ENCODE peak calls at places on chromosomes 5 and 9, in five cellular contexts. L is mammary epithelial cell, Y is HCT116, T is BE2C, R is endothelial cell of umbilical vein. J is an unnamed sample.

GRCh38 chr5:33888582-33888981 is 3.2 kb downstream of the ADAMTS12 start:
- DNase-seq in L (no peak), Y (no peak), T (no peak), R (no peak), J (no peak)

GRCh38 chr5:81233080-81233634 is at the start of gene CKMT2:
- DNase-seq in L (no peak), Y (no peak), T (no peak), R (peak; percentile 50), J (no peak)

GRCh38 chr9:82938426-82938825 is 124.5 kb downstream of the RASEF start:
- DNase-seq in L (no peak), Y (no peak), T (no peak), R (no peak), J (no peak)

GRCh38 chr5:132310141-132310834 is 16.1 kb downstream of the SLC22A4 start:
- DNase-seq in L (no peak), Y (no peak), T (no peak), R (peak; percentile 18), J (no peak)

GRCh38 chr9:5470816-5471215 is 20.5 kb downstream of the CD274 start:
- DNase-seq in L (no peak), Y (no peak), T (no peak), R (no peak), J (no peak)

GRCh38 chr5:39256472-39256871 is 37.1 kb upstream of the FYB1 start:
- DNase-seq in L (peak; percentile 96), Y (no peak), T (no peak), R (peak; percentile 42), J (no peak)

GRCh38 chr5:79109527-79110492 is 1.8 kb upstream of the BHMT start:
- DNase-seq in L (no peak), Y (peak; percentile 29), T (no peak), R (no peak), J (no peak)

GRCh38 chr5:15383469-15383868 is 116.5 kb upstream of the FBXL7 start:
- DNase-seq in L (no peak), Y (no peak), T (no peak), R (peak; percentile 18), J (no peak)

GRCh38 chr9:128412120-128412790 is 8.4 kb upstream of the CERCAM start:
- DNase-seq in L (no peak), Y (no peak), T (peak; percentile 87), R (peak; percentile 76), J (peak; percentile 27)

GRCh38 chr5:75054110-75054930 is 2.0 kb upstream of the GCNT4 start:
- DNase-seq in L (no peak), Y (no peak), T (no peak), R (no peak), J (no peak)

GRCh38 chr9:93194584-93194983 is 10.6 kb downstream of the WNK2 start:
- DNase-seq in L (no peak), Y (no peak), T (no peak), R (no peak), J (no peak)

GRCh38 chr5:135473956-135474670 is 22.0 kb upstream of the TIFAB start:
- DNase-seq in L (no peak), Y (no peak), T (no peak), R (no peak), J (no peak)

GRCh38 chr9:27523141-27523540 is 949 bp upstream of the IFNK start:
- DNase-seq in L (no peak), Y (no peak), T (no peak), R (no peak), J (no peak)

GRCh38 chr5:105230516-105230915 is 1667.9 kb upstream of the NUDT12 start:
- DNase-seq in L (no peak), Y (no peak), T (no peak), R (no peak), J (no peak)

GRCh38 chr9:69621735-69622460 is 50.3 kb downstream of the APBA1 start:
- DNase-seq in L (peak; percentile 17), Y (no peak), T (no peak), R (no peak), J (no peak)

GRCh38 chr5:6080436-6080835 is 297.9 kb downstream of the MED10 start:
- DNase-seq in L (no peak), Y (no peak), T (no peak), R (no peak), J (no peak)

GRCh38 chr9:20981486-20981885 is 50.0 kb downstream of the HACD4 start:
- DNase-seq in L (no peak), Y (no peak), T (no peak), R (peak; percentile 52), J (no peak)

GRCh38 chr5:180119031-180119885 is 47.7 kb upstream of the RNF130 start:
- DNase-seq in L (no peak), Y (no peak), T (no peak), R (no peak), J (peak; percentile 8)

DNA sequence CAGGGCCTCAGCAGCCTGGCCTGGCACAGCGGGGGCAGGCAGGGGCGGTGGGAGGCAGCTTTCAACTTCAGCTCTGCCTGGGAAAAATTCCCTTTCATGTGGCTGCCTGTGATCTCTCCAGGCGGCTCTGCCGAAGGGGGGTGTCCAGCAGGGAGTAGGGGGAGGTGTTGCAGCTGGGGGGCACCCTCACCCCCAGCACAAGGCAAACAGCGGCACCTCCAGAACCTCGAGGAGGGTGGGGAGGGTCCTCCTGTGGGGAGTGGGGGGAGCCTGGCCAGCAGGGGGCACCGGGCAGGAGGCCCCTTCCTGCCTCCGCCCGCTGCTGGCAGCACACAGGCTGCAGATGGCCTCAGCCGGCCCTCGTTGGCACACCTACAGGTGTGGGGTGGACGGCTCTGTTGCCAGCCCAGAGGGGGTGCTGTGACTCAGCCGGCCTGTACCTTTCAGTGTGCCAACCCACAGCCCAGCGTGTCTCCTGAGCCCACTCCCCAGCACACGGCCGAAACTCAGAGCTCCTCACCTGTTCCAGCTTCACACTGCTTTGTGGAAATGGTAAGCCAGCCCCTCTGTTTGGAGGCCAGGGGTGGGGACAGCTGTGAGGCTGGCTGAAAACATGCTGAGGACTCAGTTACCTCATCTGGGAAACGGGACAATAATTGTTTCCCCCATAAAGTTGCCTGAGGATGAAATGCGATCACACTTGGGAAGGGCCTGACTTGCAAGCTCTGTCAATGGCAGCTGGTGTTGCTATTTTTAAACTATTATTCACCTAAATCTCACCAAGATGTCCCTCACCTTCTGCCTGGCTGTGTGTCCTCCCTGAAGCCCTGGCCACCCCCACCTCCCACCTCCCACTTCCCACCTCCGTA is 37.0 kb downstream of the CXXC5 start:
- DNase-seq in L (no peak), Y (no peak), T (no peak), R (no peak), J (no peak)
- TF ChIP-seq CTCF in L (peak; percentile 4), Y (no peak), T (peak; percentile 35), R (no peak), J (no peak)

GRCh38 chr9:108850293-108850897 is 5.4 kb downstream of the ACTL7B start:
- DNase-seq in L (peak; percentile 37), Y (peak; percentile 10), T (no peak), R (peak; percentile 34), J (no peak)
- TF ChIP-seq CTCF in L (peak; percentile 76), Y (peak; percentile 44), T (peak; percentile 32), R (peak; percentile 28), J (no peak)

GRCh38 chr5:134112726-134113571 is 1.5 kb upstream of the TCF7 start:
- DNase-seq in L (no peak), Y (no peak), T (no peak), R (no peak), J (no peak)

GRCh38 chr5:134113572-134113907 is 941 bp upstream of the TCF7 start:
- DNase-seq in L (no peak), Y (no peak), T (no peak), R (no peak), J (no peak)

GRCh38 chr5:134114886-134115805 is 665 bp downstream of the TCF7 start:
- DNase-seq in L (no peak), Y (no peak), T (peak; percentile 43), R (no peak), J (no peak)

GRCh38 chr5:134115806-134116175 is 1.3 kb downstream of the TCF7 start:
- DNase-seq in L (no peak), Y (no peak), T (no peak), R (no peak), J (no peak)

GRCh38 chr5:134113908-134114875 is at the start of gene TCF7:
- DNase-seq in L (peak; percentile 82), Y (peak; percentile 50), T (peak; percentile 88), R (peak; percentile 59), J (peak; percentile 61)
- TF ChIP-seq CTCF in L (no peak), Y (no peak), T (no peak), R (no peak), J (no peak)

GRCh38 chr9:7394007-7394774 is 405.4 kb downstream of the DMAC1 start:
- DNase-seq in L (no peak), Y (no peak), T (no peak), R (no peak), J (no peak)
- TF ChIP-seq CTCF in L (no peak), Y (no peak), T (no peak), R (no peak), J (no peak)

DNA sequence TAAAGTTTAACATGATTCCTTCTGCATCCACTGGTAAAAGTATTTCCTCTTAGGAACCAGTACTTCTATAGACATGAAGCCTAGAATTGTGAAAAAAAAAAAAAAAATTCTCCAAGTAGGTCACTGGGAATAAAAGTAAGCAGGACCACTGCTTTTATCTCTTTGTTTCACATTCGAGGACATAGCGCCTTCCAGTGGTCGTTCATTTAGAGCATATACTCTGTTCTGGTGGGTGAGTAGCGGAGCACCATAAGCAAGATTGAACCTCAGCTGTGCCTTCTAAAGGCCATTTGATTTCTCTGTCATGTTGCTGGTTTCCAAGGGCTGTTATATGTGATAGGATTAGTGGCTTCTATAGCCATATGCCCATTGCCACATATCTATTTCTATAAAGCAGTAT is 393.1 kb downstream of the TMEM232 start:
- DNase-seq in L (no peak), Y (peak; percentile 3), T (no peak), R (no peak), J (no peak)
- TF ChIP-seq CTCF in L (peak; percentile 10), Y (no peak), T (peak; percentile 34), R (no peak), J (no peak)

GRCh38 chr9:77472646-77473045 is 175.5 kb downstream of the GNA14 start:
- DNase-seq in L (no peak), Y (no peak), T (no peak), R (no peak), J (no peak)

GRCh38 chr9:77471572-77471971 is 176.6 kb downstream of the GNA14 start:
- DNase-seq in L (no peak), Y (no peak), T (no peak), R (no peak), J (no peak)

GRCh38 chr9:77474903-77475302 is 173.2 kb downstream of the GNA14 start:
- DNase-seq in L (no peak), Y (no peak), T (no peak), R (no peak), J (no peak)

DNA sequence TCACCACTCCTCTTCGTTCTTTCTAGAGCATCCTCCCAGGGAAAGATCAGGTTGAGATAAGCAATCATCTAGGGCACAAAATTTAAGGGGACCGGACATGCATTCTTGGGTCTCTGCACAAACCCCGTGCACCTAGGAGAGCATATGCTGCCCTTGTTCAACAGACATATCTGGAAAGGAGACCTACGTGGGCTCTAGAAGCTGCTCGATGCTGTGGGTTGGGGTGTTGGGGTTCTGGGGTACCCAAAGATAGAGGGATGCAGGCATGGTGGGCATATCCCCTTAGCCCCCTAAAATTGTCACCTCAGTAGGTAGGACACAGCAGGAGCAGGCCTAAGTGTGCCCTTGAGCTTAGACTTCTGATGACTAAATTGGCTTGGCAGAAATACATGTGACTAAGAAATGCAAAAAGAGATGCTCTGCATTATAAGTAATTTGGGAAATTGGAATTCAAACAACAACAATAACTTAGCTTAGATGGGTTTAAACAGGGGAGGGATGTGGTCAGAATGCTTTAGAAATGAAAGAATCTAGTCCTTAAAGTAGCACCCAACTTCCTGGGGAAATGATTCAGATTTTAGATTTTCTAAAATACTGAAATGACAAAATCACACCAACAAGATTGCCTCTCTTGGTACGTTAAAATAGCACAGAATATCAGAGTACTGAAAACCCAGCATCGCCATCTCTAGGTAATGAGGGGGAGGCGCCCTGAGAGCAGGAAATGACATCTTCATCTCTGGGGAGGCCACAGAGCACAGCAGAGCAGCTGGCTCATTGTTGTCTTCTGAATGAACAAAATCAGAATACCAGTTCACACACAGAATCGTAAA is 172.3 kb downstream of the GNA14 start:
- DNase-seq in L (no peak), Y (no peak), T (no peak), R (peak; percentile 33), J (no peak)
- TF ChIP-seq CTCF in L (no peak), Y (no peak), T (no peak), R (no peak), J (no peak)

J was measured in activated B cell treated with CpG ODN at 0.5 μM for 24 hours.